ENCODE peak calls at places on chromosomes 16 and 17, in five cellular contexts. G is CD4-positive, alpha-beta memory T cell; F is fibroblast of lung; D is OCI-LY7; S is pancreas. M is an unnamed sample.

GRCh38 chr16:12379318-12379717 is 402.8 kb downstream of the SNX29 start:
- DNase-seq in S (no peak), F (no peak), G (no peak), D (no peak), M (no peak)

GRCh38 chr17:13253746-13254410 is 236.1 kb upstream of the ELAC2 start:
- DNase-seq in G (no peak), D (no peak), S (no peak), F (no peak), M (no peak)

GRCh38 chr17:72671034-72671433 is 421.5 kb downstream of the SLC39A11 start:
- DNase-seq in G (no peak), S (no peak), F (no peak), D (no peak), M (no peak)

GRCh38 chr17:43526886-43527648 is 19.1 kb downstream of the ETV4 start:
- DNase-seq in D (no peak), F (no peak), G (no peak), S (no peak), M (no peak)

GRCh38 chr16:1543085-1543896 is 9.8 kb downstream of the TMEM204 start:
- DNase-seq in G (peak; percentile 33), D (peak; percentile 4), S (no peak), F (peak; percentile 37), M (peak; percentile 76)

GRCh38 chr17:34579017-34579946 is at the start of gene TMEM132E:
- DNase-seq in G (no peak), F (peak; percentile 4), D (no peak), S (peak; percentile 70), M (peak; percentile 54)

GRCh38 chr16:47424846-47425245 is 36.0 kb downstream of the ITFG1 start:
- DNase-seq in D (no peak), S (no peak), G (no peak), F (no peak), M (no peak)

GRCh38 chr17:42132941-42133340 is 10.3 kb downstream of the HSPB9 start:
- DNase-seq in G (no peak), S (no peak), F (peak; percentile 71), D (no peak), M (peak; percentile 75)

GRCh38 chr17:19374136-19374535 is 4.2 kb upstream of the MAPK7 start:
- DNase-seq in G (no peak), S (peak; percentile 10), D (no peak), F (no peak), M (no peak)

GRCh38 chr16:89004209-89004831 is 27.3 kb upstream of the CBFA2T3 start:
- DNase-seq in D (no peak), G (no peak), F (no peak), S (peak; percentile 23), M (no peak)

GRCh38 chr17:70763018-70763417 is 593.7 kb downstream of the KCNJ2 start:
- DNase-seq in D (no peak), F (no peak), S (no peak), G (no peak), M (no peak)

GRCh38 chr17:80605326-80606066 is 60.9 kb downstream of the RPTOR start:
- DNase-seq in S (no peak), F (no peak), D (peak; percentile 80), G (no peak), M (no peak)

GRCh38 chr16:49700928-49701685 is 154.8 kb downstream of the ZNF423 start:
- DNase-seq in F (peak; percentile 54), G (no peak), D (no peak), S (no peak), M (no peak)

GRCh38 chr16:30112197-30113030 is 923 bp downstream of the GDPD3 start:
- DNase-seq in G (no peak), F (peak; percentile 58), S (peak; percentile 56), D (peak; percentile 78), M (peak; percentile 87)

GRCh38 chr16:8109510-8110369 is 480.6 kb downstream of the TMEM114 start:
- DNase-seq in S (no peak), F (no peak), G (no peak), D (no peak), M (no peak)

GRCh38 chr16:51243836-51244483 is 92.9 kb upstream of the SALL1 start:
- DNase-seq in D (no peak), G (no peak), F (no peak), S (no peak), M (no peak)

DNA sequence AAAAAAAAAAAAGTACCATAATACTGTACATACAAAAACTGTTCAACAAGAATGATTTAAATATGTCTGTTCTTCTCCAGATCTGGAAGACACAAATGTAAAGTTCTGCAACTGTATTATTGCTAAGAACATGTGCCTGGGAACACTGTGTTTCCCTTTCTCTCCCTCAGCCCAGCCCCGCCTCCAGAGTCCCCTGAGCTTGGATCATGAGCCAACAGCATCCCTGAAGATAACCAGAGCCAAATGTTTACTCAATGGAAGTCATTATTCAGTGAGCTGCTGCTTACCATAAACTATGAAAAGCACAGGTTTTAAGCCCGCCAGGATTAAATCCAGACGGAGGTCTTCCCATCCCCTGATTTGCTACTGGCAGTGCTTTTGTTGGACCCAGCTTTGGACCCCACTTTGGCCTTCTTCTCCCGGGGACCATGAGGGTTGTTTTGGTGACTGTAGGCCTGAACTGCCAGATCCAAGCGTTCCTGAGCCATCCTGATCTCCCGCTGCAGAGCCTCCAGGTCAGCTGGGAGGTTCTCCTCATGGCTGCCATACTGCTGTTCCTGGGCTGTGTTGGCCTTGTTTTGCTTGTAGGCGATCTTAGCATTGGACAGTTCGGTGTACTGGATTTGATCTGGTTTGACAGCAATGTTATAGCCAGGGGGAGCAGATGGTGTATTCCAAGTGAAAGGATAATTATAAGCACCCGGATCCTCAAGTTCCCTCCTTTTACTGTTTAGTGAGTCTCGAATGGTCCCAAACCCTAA is 25.6 kb downstream of the GJC1 start:
- DNase-seq in S (no peak), G (no peak), F (peak; percentile 27), D (no peak), M (no peak)
- H3K4me1 ChIP-seq in S (no peaks in the 10 kb centered on the region), G (no peaks in the 10 kb centered on the region), F (peaks cover 10% of the 10 kb centered on the region), D (no peaks in the 10 kb centered on the region), M (no peaks in the 10 kb centered on the region)

GRCh38 chr17:21289175-21289901 is 4.8 kb downstream of the MAP2K3 start:
- DNase-seq in G (no peak), D (no peak), F (no peak), S (peak; percentile 77), M (no peak)
- H3K4me1 ChIP-seq in G (peaks cover 52% of the 10 kb centered on the region), D (peaks cover 38% of the 10 kb centered on the region), F (peaks cover 27% of the 10 kb centered on the region), S (peaks cover 44% of the 10 kb centered on the region), M (no peaks in the 10 kb centered on the region)

DNA sequence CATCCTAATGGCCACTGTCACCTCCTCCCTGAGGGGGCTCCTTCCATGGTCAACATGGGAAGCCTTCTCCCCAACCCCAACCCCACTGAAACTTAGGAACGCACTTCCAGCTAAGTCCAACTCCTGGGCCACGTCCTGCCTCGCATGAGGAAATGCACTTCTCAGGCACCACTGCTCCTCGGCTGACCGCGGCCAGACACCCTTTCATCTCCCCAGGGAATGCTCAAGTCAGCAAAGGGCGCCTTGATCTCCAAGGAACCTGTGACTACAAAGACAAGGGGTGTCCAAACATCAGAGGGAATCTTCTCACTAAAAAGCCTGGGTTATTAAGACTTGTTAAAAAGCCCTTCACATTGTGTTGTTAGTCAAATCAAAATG is 124.9 kb upstream of the HSBP1 start:
- DNase-seq in D (no peak), G (no peak), S (no peak), F (no peak), M (no peak)
- H3K4me1 ChIP-seq in D (no peaks in the 10 kb centered on the region), G (no peaks in the 10 kb centered on the region), S (no peaks in the 10 kb centered on the region), F (no peaks in the 10 kb centered on the region), M (no peaks in the 10 kb centered on the region)

DNA sequence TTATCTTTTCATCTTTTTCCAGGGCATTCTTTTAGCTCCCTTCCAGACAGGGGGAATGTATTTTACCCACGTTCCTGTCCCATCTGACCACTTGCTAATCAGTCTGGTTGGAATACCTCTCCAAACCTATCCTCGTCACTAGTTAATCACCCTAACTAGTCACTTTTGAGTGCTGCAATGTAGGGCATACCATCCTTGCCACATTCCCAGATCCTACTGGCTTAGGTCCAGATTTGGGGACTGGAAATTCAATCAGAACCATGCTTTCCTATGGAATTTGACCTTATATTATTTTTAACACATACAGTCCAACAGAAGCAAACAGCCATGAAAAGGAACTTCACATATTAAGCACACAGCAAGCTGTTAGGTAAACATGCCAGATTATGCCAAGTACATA is 29.7 kb downstream of the NACA2 start:
- DNase-seq in S (no peak), D (no peak), F (no peak), G (no peak), M (no peak)
- H3K4me1 ChIP-seq in S (no peaks in the 10 kb centered on the region), D (peaks cover 37% of the 10 kb centered on the region), F (peaks cover 2% of the 10 kb centered on the region), G (no peaks in the 10 kb centered on the region), M (no peaks in the 10 kb centered on the region)

GRCh38 chr17:30176845-30177244 is 58.7 kb downstream of the SLC6A4 start:
- DNase-seq in G (no peak), F (no peak), D (no peak), S (no peak), M (no peak)
- H3K4me1 ChIP-seq in G (no peaks in the 10 kb centered on the region), F (no peaks in the 10 kb centered on the region), D (peaks cover 7% of the 10 kb centered on the region), S (peaks cover 3% of the 10 kb centered on the region), M (no peaks in the 10 kb centered on the region)

GRCh38 chr17:47897561-47897960 is 1.5 kb downstream of the SP2 start:
- DNase-seq in G (no peak), F (no peak), D (no peak), S (no peak), M (no peak)
- H3K4me1 ChIP-seq in G (peaks cover 42% of the 10 kb centered on the region), F (peaks cover 4% of the 10 kb centered on the region), D (peaks cover 29% of the 10 kb centered on the region), S (peaks cover 15% of the 10 kb centered on the region), M (peaks cover 5% of the 10 kb centered on the region)

GRCh38 chr17:38447502-38448095 is 19.3 kb downstream of the ARHGAP23 start:
- DNase-seq in D (no peak), G (no peak), F (no peak), S (no peak), M (no peak)

GRCh38 chr17:38450699-38451029 is 22.4 kb downstream of the ARHGAP23 start:
- DNase-seq in F (no peak), G (no peak), D (no peak), S (no peak), M (no peak)

GRCh38 chr17:38449364-38449763 is 21.1 kb downstream of the ARHGAP23 start:
- DNase-seq in F (no peak), D (no peak), S (no peak), G (no peak), M (no peak)

GRCh38 chr17:38451030-38451839 is 23.0 kb downstream of the ARHGAP23 start:
- DNase-seq in S (no peak), G (no peak), F (peak; percentile 52), D (no peak), M (no peak)

DNA sequence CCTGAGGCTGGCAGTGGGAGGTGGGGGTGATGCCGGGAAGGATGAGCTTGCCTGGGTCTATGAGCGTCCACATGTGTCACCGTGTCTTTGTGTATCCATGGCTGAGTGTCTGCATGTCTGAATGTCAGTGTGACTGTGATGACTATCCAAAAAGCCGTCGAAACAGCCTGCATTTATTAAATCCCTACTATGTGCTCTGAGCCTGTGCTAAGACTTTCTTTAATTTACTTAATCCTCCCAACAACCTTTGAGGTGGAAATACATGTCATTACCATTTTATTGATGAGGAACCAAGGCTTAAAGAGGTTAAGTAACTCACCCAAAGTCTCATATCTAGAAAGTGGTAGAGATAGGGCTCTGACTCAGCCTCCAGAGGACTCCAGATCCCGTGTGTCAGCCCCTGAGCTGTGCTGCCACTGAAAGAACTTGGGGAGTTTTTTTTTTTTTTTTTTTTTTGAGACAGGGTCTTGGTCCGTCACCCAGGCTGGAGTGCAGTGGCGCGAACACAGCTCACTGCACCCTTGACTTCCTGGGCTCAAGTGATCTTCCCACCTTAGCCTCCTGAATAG is 20.0 kb downstream of the ARHGAP23 start:
- DNase-seq in G (no peak), D (no peak), S (no peak), F (no peak), M (no peak)
- H3K4me1 ChIP-seq in G (peaks cover 8% of the 10 kb centered on the region), D (peaks cover 35% of the 10 kb centered on the region), S (no peaks in the 10 kb centered on the region), F (peaks cover 44% of the 10 kb centered on the region), M (no peaks in the 10 kb centered on the region)